ENCODE peak calls at places on chromosomes 5 and 9, in six cellular contexts. T is SK-N-SH, X is HepG2, V is H1, N is GM12878, O is GM12892. Z is an unnamed sample.

GRCh38 chr5:125026900-125027731 is 280.7 kb upstream of the ZNF608 start:
- DNase-seq in T (no peak), X (no peak), V (no peak), N (no peak), O (no peak), Z (no peak)

GRCh38 chr5:137743031-137743640 is 7.2 kb upstream of the KLHL3 start:
- DNase-seq in T (peak; percentile 50), X (peak; percentile 77), V (no peak), N (no peak), O (no peak), Z (no peak)

GRCh38 chr9:134063088-134063875 is 4.5 kb downstream of the BRD3 start:
- DNase-seq in T (peak; percentile 25), X (no peak), V (no peak), N (no peak), O (no peak), Z (no peak)

GRCh38 chr5:157750320-157750719 is 6.8 kb downstream of the LSM11 start:
- DNase-seq in T (no peak), X (no peak), V (no peak), N (no peak), O (no peak), Z (no peak)

GRCh38 chr9:74872619-74873233 is 15.0 kb downstream of the TRPM6 start:
- DNase-seq in T (no peak), X (no peak), V (no peak), N (no peak), O (no peak), Z (no peak)

GRCh38 chr5:139474815-139475791 is 4.3 kb downstream of the SMIM33 start:
- DNase-seq in T (no peak), X (no peak), V (no peak), N (no peak), O (no peak), Z (no peak)

GRCh38 chr9:136087741-136088480 is 7.2 kb downstream of the NACC2 start:
- DNase-seq in T (peak; percentile 45), X (no peak), V (no peak), N (no peak), O (no peak), Z (no peak)

GRCh38 chr5:6745706-6746217 is 32.5 kb downstream of the TENT4A start:
- DNase-seq in T (peak; percentile 71), X (peak; percentile 45), V (no peak), N (no peak), O (no peak), Z (no peak)

GRCh38 chr9:93096131-93096802 is at the start of gene CARD19:
- DNase-seq in T (no peak), X (no peak), V (no peak), N (no peak), O (peak; percentile 50), Z (no peak)

GRCh38 chr5:38555354-38556114 is 912 bp downstream of the LIFR start:
- DNase-seq in T (no peak), X (no peak), V (no peak), N (no peak), O (no peak), Z (no peak)

GRCh38 chr5:82564963-82565362 is 286.8 kb upstream of the RPS23 start:
- DNase-seq in T (no peak), X (no peak), V (no peak), N (no peak), O (no peak), Z (no peak)

GRCh38 chr5:180126716-180127681 is 55.4 kb upstream of the RNF130 start:
- DNase-seq in T (peak; percentile 92), X (no peak), V (no peak), N (no peak), O (peak; percentile 63), Z (peak; percentile 79)

GRCh38 chr5:150559701-150560100 is 51.8 kb downstream of the NDST1 start:
- DNase-seq in T (no peak), X (no peak), V (no peak), N (no peak), O (no peak), Z (no peak)

GRCh38 chr5:94613583-94613982 is 4.8 kb downstream of the KIAA0825 start:
- DNase-seq in T (peak; percentile 12), X (peak; percentile 45), V (no peak), N (no peak), O (no peak), Z (no peak)
- TF ChIP-seq TAF1 in T (no peak), X (no peak), V (no peak), N (no peak), O (no peak), Z (no peak)

GRCh38 chr5:2710910-2711309 is 40.6 kb downstream of the IRX2 start:
- DNase-seq in T (no peak), X (no peak), V (no peak), N (no peak), O (no peak), Z (no peak)
- TF ChIP-seq TAF1 in T (no peak), X (no peak), V (no peak), N (no peak), O (no peak), Z (no peak)

DNA sequence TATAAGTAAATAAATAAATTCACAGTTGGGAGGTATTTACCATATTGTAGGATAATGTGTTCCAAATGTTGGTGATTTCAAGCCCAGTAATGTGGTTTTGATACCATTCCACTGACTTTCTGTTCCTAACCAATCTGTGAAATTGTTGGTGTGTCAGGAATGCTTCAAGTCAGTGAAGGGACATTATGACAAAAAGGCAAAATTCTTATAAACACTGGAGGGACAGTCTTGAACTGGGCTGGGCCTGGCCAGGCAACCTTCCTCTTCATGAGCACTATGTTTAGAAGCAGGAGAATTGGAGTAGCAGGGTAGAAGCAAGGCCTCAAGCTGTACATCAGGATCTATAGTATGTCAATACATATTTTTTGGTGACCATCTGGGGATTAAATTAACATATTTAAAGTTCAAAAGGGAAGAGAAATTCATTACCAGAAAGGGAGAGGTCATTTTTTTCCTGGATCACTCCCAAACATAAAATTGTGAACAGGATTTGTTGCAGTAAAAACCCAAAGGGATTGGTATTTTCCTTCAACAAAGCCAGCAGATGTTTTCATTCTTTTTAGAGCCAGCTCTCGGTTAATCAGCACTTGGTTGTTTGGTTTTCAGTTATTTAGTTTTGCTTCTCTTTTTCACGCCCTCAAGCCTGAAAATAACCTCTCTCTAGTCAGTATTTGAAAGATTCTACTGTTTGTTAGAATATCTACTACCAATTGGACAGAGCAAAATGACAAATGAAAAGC is 77.9 kb upstream of the PIK3R1 start:
- DNase-seq in T (no peak), X (no peak), V (no peak), N (no peak), O (no peak), Z (no peak)
- TF ChIP-seq TAF1 in T (no peak), X (no peak), V (no peak), N (no peak), O (no peak), Z (no peak)

GRCh38 chr9:132044176-132044880 is 35.3 kb downstream of the MED27 start:
- DNase-seq in T (no peak), X (no peak), V (no peak), N (no peak), O (no peak), Z (no peak)
- TF ChIP-seq TAF1 in T (no peak), X (no peak), V (no peak), N (no peak), O (no peak), Z (no peak)

GRCh38 chr5:4130819-4131218 is 535.2 kb downstream of the IRX1 start:
- DNase-seq in T (no peak), X (no peak), V (peak; percentile 9), N (no peak), O (no peak), Z (no peak)
- TF ChIP-seq TAF1 in T (no peak), X (no peak), V (no peak), N (no peak), O (no peak), Z (no peak)

GRCh38 chr5:72245517-72246238 is 74.4 kb downstream of the MRPS27 start:
- DNase-seq in T (no peak), X (no peak), V (no peak), N (no peak), O (no peak), Z (no peak)
- TF ChIP-seq TAF1 in T (no peak), X (no peak), V (no peak), N (no peak), O (no peak), Z (no peak)